ENCODE peak calls at places on chromosomes 7 and 10, in ten cellular contexts. M, L, C, V, R, N, I, A, G and J are unnamed samples.

GRCh38 chr10:116792772-116793171 is 50.4 kb upstream of the HSPA12A start:
- DNase-seq in A (no peak), I (no peak), C (no peak), M (no peak), L (no peak), G (no peak), V (no peak), N (no peak), R (no peak), J (no peak)

GRCh38 chr7:130735273-130735716 is 1.3 kb upstream of the KLF14 start:
- DNase-seq in G (no peak), V (no peak), L (no peak), I (no peak), A (no peak), R (no peak), N (peak; percentile 29), C (no peak), M (no peak), J (no peak)

GRCh38 chr10:3109633-3110032 is 42.3 kb downstream of the PFKP start:
- DNase-seq in I (no peak), M (no peak), R (no peak), A (no peak), V (no peak), G (no peak), C (no peak), N (no peak), L (no peak), J (no peak)

GRCh38 chr10:101941871-101942270 is 98.3 kb upstream of the KCNIP2 start:
- DNase-seq in A (no peak), N (peak; percentile 66), V (no peak), I (no peak), R (no peak), L (no peak), C (no peak), M (no peak), G (no peak), J (no peak)

GRCh38 chr10:130543787-130544186 is 407.6 kb downstream of the GLRX3 start:
- DNase-seq in V (no peak), I (no peak), A (no peak), R (no peak), G (no peak), L (no peak), M (no peak), N (no peak), C (no peak), J (no peak)

GRCh38 chr7:54839538-54840213 is 80.7 kb upstream of the SEC61G start:
- DNase-seq in R (peak; percentile 60), L (peak; percentile 87), V (peak; percentile 30), N (peak; percentile 43), C (no peak), M (peak; percentile 29), I (no peak), A (peak; percentile 88), G (no peak), J (no peak)

GRCh38 chr7:112365551-112365950 is 84.7 kb upstream of the IFRD1 start:
- DNase-seq in M (no peak), R (no peak), L (no peak), I (no peak), A (no peak), N (no peak), V (no peak), G (no peak), C (no peak), J (no peak)

GRCh38 chr7:54678763-54679396 is 80.1 kb downstream of the SEC61G start:
- DNase-seq in R (no peak), A (peak; percentile 9), V (no peak), N (no peak), L (no peak), M (no peak), I (no peak), C (no peak), G (no peak), J (no peak)

GRCh38 chr7:159031135-159031701 is 113.4 kb downstream of the VIPR2 start:
- DNase-seq in M (no peak), C (no peak), G (no peak), V (no peak), R (no peak), A (no peak), L (peak; percentile 73), N (no peak), I (no peak), J (no peak)

GRCh38 chr7:24703296-24703695 is 54.0 kb downstream of the GSDME start:
- DNase-seq in L (peak; percentile 22), I (no peak), A (no peak), M (no peak), N (no peak), C (no peak), R (no peak), V (no peak), G (no peak), J (no peak)

GRCh38 chr7:107948645-107949442 is 54.1 kb downstream of the LAMB1 start:
- DNase-seq in M (no peak), A (peak; percentile 65), R (no peak), G (no peak), V (no peak), I (no peak), N (peak; percentile 97), L (no peak), C (no peak), J (no peak)

GRCh38 chr7:148886844-148887243 is 2.8 kb upstream of the EZH2 start:
- DNase-seq in C (no peak), A (no peak), I (no peak), R (no peak), L (no peak), G (no peak), N (no peak), M (no peak), V (no peak), J (no peak)

GRCh38 chr10:125700355-125700911 is 17.5 kb upstream of the TEX36 start:
- DNase-seq in C (no peak), V (no peak), R (no peak), M (no peak), N (peak; percentile 27), A (no peak), I (no peak), G (no peak), L (no peak), J (no peak)

GRCh38 chr7:55969391-55969790 is 5.0 kb downstream of the NIPSNAP2 start:
- DNase-seq in L (no peak), G (no peak), I (no peak), A (no peak), R (no peak), V (no peak), M (no peak), C (no peak), N (no peak), J (no peak)

GRCh38 chr10:10755490-10755889 is 262.2 kb upstream of the CELF2 start:
- DNase-seq in V (no peak), G (no peak), A (no peak), L (no peak), M (no peak), N (no peak), I (no peak), C (no peak), R (no peak), J (no peak)

GRCh38 chr7:148575640-148576411 is 14.7 kb upstream of the C7orf33 start:
- DNase-seq in G (peak; percentile 31), L (peak; percentile 80), N (peak; percentile 71), V (peak; percentile 41), R (peak; percentile 69), C (peak; percentile 35), A (peak; percentile 81), I (peak; percentile 20), M (peak; percentile 87), J (peak; percentile 67)

GRCh38 chr10:126242352-126243260 is 145.7 kb downstream of the ADAM12 start:
- DNase-seq in I (peak; percentile 71), G (no peak), C (no peak), N (no peak), V (peak; percentile 50), L (no peak), A (peak; percentile 96), M (no peak), R (peak; percentile 65), J (no peak)

GRCh38 chr10:103696411-103697145 is 158.8 kb downstream of the SH3PXD2A start:
- DNase-seq in M (peak; percentile 74), R (no peak), A (peak; percentile 74), I (peak; percentile 68), V (peak; percentile 51), C (peak; percentile 47), L (peak; percentile 95), N (peak; percentile 83), G (peak; percentile 15), J (peak; percentile 82)

GRCh38 chr7:87106974-87107612 is 45.2 kb upstream of the DMTF1 start:
- DNase-seq in G (no peak), L (no peak), A (no peak), R (no peak), C (no peak), I (no peak), M (no peak), N (no peak), V (no peak), J (no peak)

GRCh38 chr10:115727114-115727513 is 545.9 kb downstream of the GFRA1 start:
- DNase-seq in R (peak; percentile 29), L (no peak), C (no peak), I (no peak), M (no peak), N (no peak), V (no peak), G (no peak), A (no peak), J (no peak)

GRCh38 chr10:24652381-24652957 is 71.2 kb downstream of the ARHGAP21 start:
- DNase-seq in I (no peak), L (no peak), A (no peak), G (no peak), C (no peak), V (no peak), N (no peak), R (no peak), M (no peak), J (peak; percentile 48)

GRCh38 chr10:31677198-31678138 is 251.2 kb downstream of the ARHGAP12 start:
- DNase-seq in I (peak; percentile 60), C (no peak), M (no peak), L (peak; percentile 77), G (no peak), V (no peak), A (peak; percentile 98), R (peak; percentile 15), N (no peak), J (no peak)

GRCh38 chr7:127317447-127317961 is 64.8 kb upstream of the GRM8 start:
- DNase-seq in L (no peak), I (no peak), G (no peak), V (no peak), R (no peak), A (no peak), M (no peak), C (no peak), N (no peak), J (no peak)

GRCh38 chr10:132574783-132575319 is 37.3 kb downstream of the INPP5A start:
- DNase-seq in R (no peak), M (no peak), G (no peak), I (no peak), L (peak; percentile 93), V (no peak), C (no peak), N (no peak), A (no peak), J (no peak)

GRCh38 chr7:108598858-108599257 is 29.2 kb downstream of the DNAJB9 start:
- DNase-seq in V (no peak), M (no peak), I (no peak), R (peak; percentile 55), A (no peak), L (no peak), C (no peak), N (no peak), G (no peak), J (no peak)